ENCODE peak calls at places on chromosomes 6 and 20, in eight cellular contexts. P, U, X, L, T, F, S and N are unnamed samples.

GRCh38 chr20:59633646-59634045 is 29.3 kb downstream of the PHACTR3 start:
- DNase-seq in F (no peak), P (no peak), U (no peak), X (no peak), S (no peak), T (no peak), L (no peak), N (no peak)

GRCh38 chr6:79946773-79947190 is 571 bp downstream of the ELOVL4 start:
- DNase-seq in F (peak), T (no peak), X (peak), U (peak), S (peak), P (peak), L (no peak), N (no peak)

GRCh38 chr20:4324611-4325238 is 309.4 kb upstream of the RNF24 start:
- DNase-seq in T (no peak), P (peak), L (no peak), X (no peak), U (no peak), S (no peak), F (no peak), N (no peak)

GRCh38 chr6:85110943-85111342 is 338.9 kb upstream of the NT5E start:
- DNase-seq in S (no peak), L (no peak), X (no peak), T (no peak), U (no peak), F (no peak), P (no peak), N (no peak)

GRCh38 chr20:19407731-19408130 is 195.3 kb downstream of the SLC24A3 start:
- DNase-seq in F (no peak), P (peak), X (no peak), U (no peak), L (no peak), S (no peak), T (no peak), N (no peak)

GRCh38 chr6:117674503-117674902 is 766 bp upstream of the NUS1 start:
- DNase-seq in T (no peak), U (no peak), P (peak), F (no peak), L (no peak), S (no peak), X (no peak), N (no peak)

GRCh38 chr6:112956696-112957525 is 609.8 kb downstream of the RFPL4B start:
- DNase-seq in T (no peak), L (peak), F (peak), X (peak), U (no peak), S (no peak), P (peak), N (no peak)

GRCh38 chr6:109441069-109441816 is 719 bp downstream of the SMPD2 start:
- DNase-seq in T (peak), L (peak), P (peak), S (peak), X (peak), F (peak), U (peak), N (no peak)

GRCh38 chr6:125598422-125598821 is 151.0 kb upstream of the HEY2 start:
- DNase-seq in U (peak), X (peak), P (peak), S (no peak), L (no peak), T (peak), F (peak), N (peak)

GRCh38 chr6:33123732-33124524 is 48.1 kb downstream of the HLA-DPB1 start:
- DNase-seq in X (no peak), U (peak), T (no peak), L (no peak), P (peak), S (no peak), F (no peak), N (peak)

GRCh38 chr6:24824142-24824755 is 25.5 kb upstream of the ARMH2 start:
- DNase-seq in S (no peak), P (no peak), T (no peak), X (no peak), F (no peak), U (no peak), L (no peak), N (no peak)

GRCh38 chr6:14732845-14733757 is 512.8 kb upstream of the JARID2 start:
- DNase-seq in T (no peak), P (peak), L (no peak), F (no peak), S (no peak), U (peak), X (no peak), N (peak)

GRCh38 chr6:79127660-79128059 is 49.6 kb upstream of the PHIP start:
- DNase-seq in T (no peak), X (no peak), F (no peak), U (peak), L (no peak), P (no peak), S (no peak), N (no peak)

GRCh38 chr6:159836294-159837140 is 36.4 kb downstream of the PNLDC1 start:
- DNase-seq in U (no peak), S (no peak), X (peak), L (no peak), T (peak), F (peak), P (no peak), N (no peak)

GRCh38 chr20:56765172-56766073 is 136.3 kb downstream of the TFAP2C start:
- DNase-seq in F (no peak), P (no peak), T (no peak), S (no peak), L (no peak), X (no peak), U (peak), N (no peak)

GRCh38 chr6:137271245-137272183 is 52.3 kb upstream of the IFNGR1 start:
- DNase-seq in F (no peak), P (peak), U (peak), T (no peak), X (no peak), S (no peak), L (peak), N (no peak)

GRCh38 chr6:132907915-132908314 is 93.5 kb downstream of the RPS12 start:
- DNase-seq in T (no peak), P (no peak), L (no peak), S (no peak), X (no peak), U (no peak), F (no peak), N (no peak)

GRCh38 chr20:14848806-14849205 is 511.4 kb upstream of the FLRT3 start:
- DNase-seq in P (no peak), L (no peak), F (no peak), T (no peak), U (no peak), S (no peak), X (no peak), N (no peak)

GRCh38 chr20:8504030-8504429 is 372.0 kb downstream of the PLCB1 start:
- DNase-seq in P (no peak), S (no peak), X (no peak), L (peak), F (no peak), T (no peak), U (no peak), N (no peak)

GRCh38 chr6:139475231-139475630 is 100.8 kb upstream of the CITED2 start:
- DNase-seq in U (no peak), T (no peak), P (no peak), L (no peak), X (no peak), F (no peak), S (no peak), N (no peak)

GRCh38 chr6:35552285-35552917 is 39.7 kb upstream of the TULP1 start:
- DNase-seq in F (no peak), T (no peak), U (peak), S (no peak), L (peak), P (peak), X (no peak), N (peak)

GRCh38 chr6:28732052-28732451 is 191.7 kb downstream of the TRIM27 start:
- DNase-seq in T (no peak), P (no peak), F (no peak), U (no peak), L (no peak), X (no peak), S (no peak), N (no peak)

GRCh38 chr6:78538002-78538401 is 329.3 kb upstream of the IRAK1BP1 start:
- DNase-seq in X (no peak), F (no peak), L (peak), P (no peak), T (no peak), U (no peak), S (no peak), N (no peak)

GRCh38 chr6:4313044-4313686 is 177.8 kb upstream of the ECI2 start:
- DNase-seq in U (peak), T (no peak), L (peak), F (peak), P (peak), X (no peak), S (peak), N (peak)
- TF ChIP-seq POLR2A in U (no peak), T (no peak), L (no peak), F (no peak), P (no peak), X (no peak), S (no peak), N (no peak)

DNA sequence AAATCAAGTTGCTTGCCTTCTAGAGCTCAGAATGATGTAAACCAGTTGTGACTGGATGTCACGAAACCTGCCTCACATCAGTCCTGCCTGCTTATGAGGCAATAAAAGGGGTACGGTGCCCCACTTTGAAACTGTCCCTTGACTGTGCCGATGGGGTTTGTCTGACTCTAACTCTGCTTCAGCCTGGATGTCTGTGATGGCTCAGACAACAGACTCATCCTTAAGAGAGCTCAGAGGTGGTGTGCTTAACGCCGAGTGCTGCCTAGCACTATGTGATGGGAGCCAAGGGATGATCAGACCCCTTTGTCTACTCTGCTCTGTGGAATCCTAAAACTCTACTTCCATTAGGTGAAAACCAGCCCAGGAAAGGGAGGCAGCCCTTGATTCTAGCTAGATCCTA is 18.9 kb downstream of the TOMM34 start:
- DNase-seq in X (no peak), U (no peak), L (no peak), S (no peak), F (no peak), T (no peak), P (no peak), N (no peak)
- TF ChIP-seq POLR2A in X (no peak), U (no peak), L (no peak), S (no peak), F (no peak), T (no peak), P (no peak), N (no peak)

DNA sequence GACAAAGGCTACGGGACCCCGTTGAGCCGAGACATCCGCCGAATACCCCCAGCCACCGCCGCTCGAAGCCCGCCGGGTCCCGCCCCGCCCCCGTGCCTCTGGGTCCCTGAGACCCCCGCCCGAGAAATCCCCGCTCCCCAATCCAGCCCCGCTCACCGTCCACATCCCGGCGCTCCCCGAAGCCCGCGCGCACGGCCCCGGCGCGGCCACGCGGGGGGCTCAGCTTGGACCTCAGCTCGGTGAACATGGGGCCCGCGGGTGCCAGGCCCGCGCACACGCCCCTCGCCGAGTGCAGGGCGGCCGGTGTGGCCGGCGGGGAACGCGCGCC is 257 bp downstream of the SAMD10 start:
- DNase-seq in S (no peak), F (no peak), X (no peak), U (no peak), L (no peak), T (no peak), P (peak), N (no peak)
- TF ChIP-seq POLR2A in S (no peak), F (no peak), X (no peak), U (no peak), L (no peak), T (no peak), P (no peak), N (no peak)

GRCh38 chr20:1467355-1468116 is 887 bp upstream of the NSFL1C start:
- DNase-seq in P (peak), T (peak), L (no peak), X (no peak), U (no peak), S (no peak), F (no peak), N (no peak)
- TF ChIP-seq POLR2A in P (peak), T (no peak), L (no peak), X (no peak), U (no peak), S (no peak), F (no peak), N (no peak)